ENCODE peak calls at places on chromosomes 5 and 9, in ten cellular contexts. One of them, this sample, is unnamed.

GRCh38 chr5:158317507-158317906 is 458.6 kb upstream of the CLINT1 start:
- DNase-seq in endothelial cell: no peak
- DNase-seq in colonic mucosa: peak; percentile 49
- DNase-seq in progenitor cell of endocrine pancreas: no peak
- DNase-seq in transverse colon: peak; percentile 28
- DNase-seq in brain microvascular endothelial cell: no peak
- DNase-seq in WERI-Rb-1: peak; percentile 35
- DNase-seq in psoas muscle: no peak
- DNase-seq in foreskin fibroblast: no peak
- DNase-seq in A549: no peak
- DNase-seq in this sample: no peak

GRCh38 chr9:115680226-115680625 is 473.4 kb upstream of the PAPPA start:
- DNase-seq in endothelial cell: no peak
- DNase-seq in colonic mucosa: no peak
- DNase-seq in progenitor cell of endocrine pancreas: no peak
- DNase-seq in transverse colon: no peak
- DNase-seq in brain microvascular endothelial cell: no peak
- DNase-seq in WERI-Rb-1: no peak
- DNase-seq in psoas muscle: no peak
- DNase-seq in foreskin fibroblast: no peak
- DNase-seq in A549: no peak
- DNase-seq in this sample: no peak

GRCh38 chr5:38718874-38719391 is 126.9 kb upstream of the OSMR start:
- DNase-seq in endothelial cell: no peak
- DNase-seq in colonic mucosa: no peak
- DNase-seq in progenitor cell of endocrine pancreas: no peak
- DNase-seq in transverse colon: no peak
- DNase-seq in brain microvascular endothelial cell: no peak
- DNase-seq in WERI-Rb-1: peak; percentile 62
- DNase-seq in psoas muscle: no peak
- DNase-seq in foreskin fibroblast: peak; percentile 57
- DNase-seq in A549: no peak
- DNase-seq in this sample: no peak

GRCh38 chr5:79133657-79134451 is 22.2 kb downstream of the BHMT start:
- DNase-seq in endothelial cell: peak; percentile 75
- DNase-seq in colonic mucosa: peak; percentile 72
- DNase-seq in progenitor cell of endocrine pancreas: peak; percentile 51
- DNase-seq in transverse colon: peak; percentile 69
- DNase-seq in brain microvascular endothelial cell: peak; percentile 79
- DNase-seq in WERI-Rb-1: peak; percentile 81
- DNase-seq in psoas muscle: peak; percentile 49
- DNase-seq in foreskin fibroblast: peak; percentile 93
- DNase-seq in A549: peak; percentile 83
- DNase-seq in this sample: peak; percentile 56

GRCh38 chr5:67747096-67747495 is 468.5 kb upstream of the PIK3R1 start:
- DNase-seq in endothelial cell: no peak
- DNase-seq in colonic mucosa: no peak
- DNase-seq in progenitor cell of endocrine pancreas: no peak
- DNase-seq in transverse colon: no peak
- DNase-seq in brain microvascular endothelial cell: no peak
- DNase-seq in WERI-Rb-1: no peak
- DNase-seq in psoas muscle: no peak
- DNase-seq in foreskin fibroblast: no peak
- DNase-seq in A549: no peak
- DNase-seq in this sample: no peak

GRCh38 chr9:34459941-34460340 is 1.3 kb downstream of the DNAI1 start:
- DNase-seq in endothelial cell: no peak
- DNase-seq in colonic mucosa: no peak
- DNase-seq in progenitor cell of endocrine pancreas: no peak
- DNase-seq in transverse colon: no peak
- DNase-seq in brain microvascular endothelial cell: no peak
- DNase-seq in WERI-Rb-1: no peak
- DNase-seq in psoas muscle: no peak
- DNase-seq in foreskin fibroblast: no peak
- DNase-seq in A549: no peak
- DNase-seq in this sample: no peak

GRCh38 chr9:34098307-34098706 is 28.2 kb downstream of the DCAF12 start:
- DNase-seq in endothelial cell: no peak
- DNase-seq in colonic mucosa: no peak
- DNase-seq in progenitor cell of endocrine pancreas: no peak
- DNase-seq in transverse colon: no peak
- DNase-seq in brain microvascular endothelial cell: no peak
- DNase-seq in WERI-Rb-1: no peak
- DNase-seq in psoas muscle: no peak
- DNase-seq in foreskin fibroblast: no peak
- DNase-seq in A549: no peak
- DNase-seq in this sample: no peak

GRCh38 chr5:117286813-117287212 is 712.2 kb upstream of the SEMA6A start:
- DNase-seq in endothelial cell: no peak
- DNase-seq in colonic mucosa: no peak
- DNase-seq in progenitor cell of endocrine pancreas: no peak
- DNase-seq in transverse colon: no peak
- DNase-seq in brain microvascular endothelial cell: no peak
- DNase-seq in WERI-Rb-1: no peak
- DNase-seq in psoas muscle: no peak
- DNase-seq in foreskin fibroblast: no peak
- DNase-seq in A549: no peak
- DNase-seq in this sample: no peak

GRCh38 chr9:34638138-34638445 is 505 bp upstream of the SIGMAR1 start:
- DNase-seq in endothelial cell: no peak
- DNase-seq in colonic mucosa: no peak
- DNase-seq in progenitor cell of endocrine pancreas: no peak
- DNase-seq in transverse colon: no peak
- DNase-seq in brain microvascular endothelial cell: no peak
- DNase-seq in WERI-Rb-1: no peak
- DNase-seq in psoas muscle: no peak
- DNase-seq in foreskin fibroblast: no peak
- DNase-seq in A549: no peak
- DNase-seq in this sample: no peak

GRCh38 chr9:21800931-21801682 is 1.3 kb upstream of the MTAP start:
- DNase-seq in endothelial cell: no peak
- DNase-seq in colonic mucosa: no peak
- DNase-seq in progenitor cell of endocrine pancreas: no peak
- DNase-seq in transverse colon: no peak
- DNase-seq in brain microvascular endothelial cell: no peak
- DNase-seq in WERI-Rb-1: no peak
- DNase-seq in psoas muscle: no peak
- DNase-seq in foreskin fibroblast: no peak
- DNase-seq in A549: no peak
- DNase-seq in this sample: no peak

GRCh38 chr5:79871721-79872120 is 119.3 kb downstream of the MTX3 start:
- DNase-seq in endothelial cell: no peak
- DNase-seq in colonic mucosa: no peak
- DNase-seq in progenitor cell of endocrine pancreas: no peak
- DNase-seq in transverse colon: no peak
- DNase-seq in brain microvascular endothelial cell: no peak
- DNase-seq in WERI-Rb-1: no peak
- DNase-seq in psoas muscle: no peak
- DNase-seq in foreskin fibroblast: no peak
- DNase-seq in A549: no peak
- DNase-seq in this sample: no peak

GRCh38 chr5:180860273-180860886 is 696 bp downstream of the ZFP62 start:
- DNase-seq in endothelial cell: peak; percentile 15
- DNase-seq in colonic mucosa: peak; percentile 44
- DNase-seq in progenitor cell of endocrine pancreas: peak; percentile 22
- DNase-seq in transverse colon: peak; percentile 42
- DNase-seq in brain microvascular endothelial cell: no peak
- DNase-seq in WERI-Rb-1: peak; percentile 15
- DNase-seq in psoas muscle: no peak
- DNase-seq in foreskin fibroblast: peak; percentile 60
- DNase-seq in A549: peak; percentile 82
- DNase-seq in this sample: peak; percentile 28

GRCh38 chr5:180866985-180867384 is 5.9 kb upstream of the ZFP62 start:
- DNase-seq in endothelial cell: no peak
- DNase-seq in colonic mucosa: no peak
- DNase-seq in progenitor cell of endocrine pancreas: no peak
- DNase-seq in transverse colon: peak; percentile 38
- DNase-seq in brain microvascular endothelial cell: no peak
- DNase-seq in WERI-Rb-1: no peak
- DNase-seq in psoas muscle: no peak
- DNase-seq in foreskin fibroblast: no peak
- DNase-seq in A549: no peak
- DNase-seq in this sample: no peak

GRCh38 chr5:180866296-180866695 is 5.2 kb upstream of the ZFP62 start:
- DNase-seq in endothelial cell: no peak
- DNase-seq in colonic mucosa: peak; percentile 56
- DNase-seq in progenitor cell of endocrine pancreas: no peak
- DNase-seq in transverse colon: no peak
- DNase-seq in brain microvascular endothelial cell: no peak
- DNase-seq in WERI-Rb-1: no peak
- DNase-seq in psoas muscle: no peak
- DNase-seq in foreskin fibroblast: no peak
- DNase-seq in A549: peak; percentile 56
- DNase-seq in this sample: no peak

GRCh38 chr5:180862645-180863044 is 1.6 kb upstream of the ZFP62 start:
- DNase-seq in endothelial cell: no peak
- DNase-seq in colonic mucosa: no peak
- DNase-seq in progenitor cell of endocrine pancreas: no peak
- DNase-seq in transverse colon: no peak
- DNase-seq in brain microvascular endothelial cell: no peak
- DNase-seq in WERI-Rb-1: no peak
- DNase-seq in psoas muscle: no peak
- DNase-seq in foreskin fibroblast: no peak
- DNase-seq in A549: no peak
- DNase-seq in this sample: no peak

GRCh38 chr5:180860887-180861822 is at the start of gene ZFP62:
- DNase-seq in endothelial cell: peak; percentile 95
- DNase-seq in colonic mucosa: peak; percentile 96
- DNase-seq in progenitor cell of endocrine pancreas: peak; percentile 90
- DNase-seq in transverse colon: peak; percentile 94
- DNase-seq in brain microvascular endothelial cell: peak; percentile 81
- DNase-seq in WERI-Rb-1: peak; percentile 80
- DNase-seq in psoas muscle: peak; percentile 94
- DNase-seq in foreskin fibroblast: peak; percentile 96
- DNase-seq in A549: peak; percentile 94
- DNase-seq in this sample: peak; percentile 86
- TF ChIP-seq CTCF in endothelial cell: peak; percentile 24
- TF ChIP-seq CTCF in colonic mucosa: no peak
- TF ChIP-seq CTCF in progenitor cell of endocrine pancreas: no peak
- TF ChIP-seq CTCF in transverse colon: peak; percentile 46
- TF ChIP-seq CTCF in brain microvascular endothelial cell: no peak
- TF ChIP-seq CTCF in WERI-Rb-1: no peak
- TF ChIP-seq CTCF in psoas muscle: no peak
- TF ChIP-seq CTCF in foreskin fibroblast: peak; percentile 1
- TF ChIP-seq CTCF in A549: no peak
- TF ChIP-seq CTCF in this sample: peak; percentile 50

DNA sequence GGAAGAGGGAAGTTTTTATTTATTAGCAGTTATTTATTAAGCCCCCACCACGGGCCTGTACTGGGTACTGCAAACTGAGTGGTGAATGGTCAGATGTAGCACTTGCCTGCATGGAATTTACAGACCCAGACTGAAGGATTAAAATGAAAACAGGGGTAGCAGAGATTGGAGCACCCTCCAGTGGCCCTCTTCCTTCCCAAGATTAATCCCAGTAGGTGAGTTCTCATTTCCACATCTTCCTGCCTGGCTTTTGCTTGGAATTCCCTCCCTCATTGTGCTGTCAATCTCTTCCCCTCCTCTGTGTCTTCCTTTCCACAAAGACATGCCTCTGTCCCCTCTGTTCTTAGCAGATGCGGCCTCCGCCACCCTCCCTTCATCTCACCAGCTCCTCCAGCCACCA is 39.2 kb downstream of the MVB12B start:
- DNase-seq in endothelial cell: no peak
- DNase-seq in colonic mucosa: no peak
- DNase-seq in progenitor cell of endocrine pancreas: no peak
- DNase-seq in transverse colon: no peak
- DNase-seq in brain microvascular endothelial cell: no peak
- DNase-seq in WERI-Rb-1: no peak
- DNase-seq in psoas muscle: no peak
- DNase-seq in foreskin fibroblast: no peak
- DNase-seq in A549: no peak
- DNase-seq in this sample: no peak
- TF ChIP-seq CTCF in endothelial cell: no peak
- TF ChIP-seq CTCF in colonic mucosa: no peak
- TF ChIP-seq CTCF in progenitor cell of endocrine pancreas: no peak
- TF ChIP-seq CTCF in transverse colon: no peak
- TF ChIP-seq CTCF in brain microvascular endothelial cell: peak; percentile 17
- TF ChIP-seq CTCF in WERI-Rb-1: peak; percentile 64
- TF ChIP-seq CTCF in psoas muscle: peak; percentile 4
- TF ChIP-seq CTCF in foreskin fibroblast: no peak
- TF ChIP-seq CTCF in A549: no peak
- TF ChIP-seq CTCF in this sample: no peak

DNA sequence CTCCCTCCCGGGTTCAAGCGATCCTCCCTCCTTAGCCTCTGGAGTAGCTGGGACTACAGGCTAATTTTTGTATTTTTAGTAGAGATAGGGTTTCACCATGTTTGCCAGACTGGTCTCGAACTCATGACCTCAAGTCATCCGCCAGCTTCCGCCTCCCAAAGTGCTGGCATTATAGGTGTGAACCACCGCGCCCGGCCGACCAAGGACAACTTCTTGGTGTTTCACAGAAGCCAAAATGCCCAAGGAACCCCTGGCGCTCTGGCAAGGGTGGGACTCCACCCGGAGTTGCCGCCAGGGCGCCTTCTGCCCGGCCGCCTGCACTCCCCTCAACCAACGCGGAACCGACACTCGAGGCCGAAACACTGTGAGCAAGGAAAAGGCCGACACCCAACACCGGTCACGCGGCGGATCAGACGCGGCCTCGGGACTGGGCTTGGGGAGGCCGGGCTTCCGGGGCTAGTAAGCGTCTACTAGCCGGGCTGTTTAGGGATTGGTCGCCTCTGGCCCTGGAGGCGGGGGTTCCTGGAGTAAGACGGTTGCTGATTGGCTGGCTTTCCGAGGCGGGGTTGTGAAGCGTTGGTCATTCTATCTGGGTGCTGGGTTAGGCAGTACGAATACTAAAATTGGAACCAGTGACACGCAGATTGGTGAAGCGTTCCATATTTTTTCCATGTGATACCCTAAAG is 7.7 kb upstream of the CFAP157 start:
- DNase-seq in endothelial cell: peak; percentile 91
- DNase-seq in colonic mucosa: peak; percentile 97
- DNase-seq in progenitor cell of endocrine pancreas: peak; percentile 75
- DNase-seq in transverse colon: peak; percentile 95
- DNase-seq in brain microvascular endothelial cell: peak; percentile 97
- DNase-seq in WERI-Rb-1: no peak
- DNase-seq in psoas muscle: peak; percentile 99
- DNase-seq in foreskin fibroblast: peak; percentile 98
- DNase-seq in A549: peak; percentile 98
- DNase-seq in this sample: peak; percentile 66
- TF ChIP-seq CTCF in endothelial cell: no peak
- TF ChIP-seq CTCF in colonic mucosa: no peak
- TF ChIP-seq CTCF in progenitor cell of endocrine pancreas: peak; percentile 22
- TF ChIP-seq CTCF in transverse colon: peak; percentile 48
- TF ChIP-seq CTCF in brain microvascular endothelial cell: peak; percentile 23
- TF ChIP-seq CTCF in WERI-Rb-1: no peak
- TF ChIP-seq CTCF in psoas muscle: peak; percentile 26
- TF ChIP-seq CTCF in foreskin fibroblast: no peak
- TF ChIP-seq CTCF in A549: no peak
- TF ChIP-seq CTCF in this sample: no peak

DNA sequence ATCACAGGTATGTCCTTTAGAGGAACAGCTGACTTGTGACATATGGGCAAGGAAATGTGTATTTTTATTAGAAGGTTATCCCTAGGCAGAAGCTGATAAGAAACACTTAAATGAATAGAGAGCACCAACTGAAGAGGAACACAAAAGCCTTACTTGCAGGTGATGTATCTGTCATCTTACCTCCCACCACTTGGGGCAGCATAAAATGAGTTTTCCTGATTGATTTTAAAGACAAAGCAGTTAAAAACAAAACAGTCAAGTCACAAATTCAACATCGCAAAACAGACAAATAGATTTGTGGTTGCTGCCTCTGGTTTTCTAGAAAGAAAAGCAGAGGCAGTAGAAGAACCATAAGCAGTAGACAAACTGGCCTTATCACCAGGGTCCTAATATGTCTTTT is 302.4 kb upstream of the ZNF462 start:
- DNase-seq in endothelial cell: no peak
- DNase-seq in colonic mucosa: no peak
- DNase-seq in progenitor cell of endocrine pancreas: no peak
- DNase-seq in transverse colon: no peak
- DNase-seq in brain microvascular endothelial cell: no peak
- DNase-seq in WERI-Rb-1: no peak
- DNase-seq in psoas muscle: no peak
- DNase-seq in foreskin fibroblast: no peak
- DNase-seq in A549: no peak
- DNase-seq in this sample: no peak
- TF ChIP-seq CTCF in endothelial cell: peak; percentile 57
- TF ChIP-seq CTCF in colonic mucosa: no peak
- TF ChIP-seq CTCF in progenitor cell of endocrine pancreas: peak; percentile 44
- TF ChIP-seq CTCF in transverse colon: no peak
- TF ChIP-seq CTCF in brain microvascular endothelial cell: peak; percentile 32
- TF ChIP-seq CTCF in WERI-Rb-1: peak; percentile 52
- TF ChIP-seq CTCF in psoas muscle: no peak
- TF ChIP-seq CTCF in foreskin fibroblast: no peak
- TF ChIP-seq CTCF in A549: no peak
- TF ChIP-seq CTCF in this sample: no peak

This sample was measured in CD4-positive, alpha-beta T cell.